ENCODE peak calls at places on chromosomes 6 and 20, in nine cellular contexts. One of them, this sample, is unnamed.

GRCh38 chr6:149129401-149130077 is 188.0 kb upstream of the TAB2 start:
- DNase-seq in Right ventricle myocardium inferior: no peak
- DNase-seq in GM23248: peak
- DNase-seq in NCI-H446 treated with DMSO at 0.1 percent for 48 hours: no peak
- DNase-seq in activated effector memory CD4-positive, alpha-beta T cell treated with anti-CD3 and anti-CD28 coated beads, Interleukin-2, amount 50 U/mL, for 16 hours: no peak
- DNase-seq in left lung: no peak
- DNase-seq in NCI-H748 treated with DMSO at 0.1 percent for 48 hours: no peak
- DNase-seq in stimulated activated CD4-positive, alpha-beta T cell treated with anti-CD3 and anti-CD28 coated beads, TNF-alpha, amount 100 ng/mL, for 4 hours: no peak
- DNase-seq in left cardiac atrium: peak
- DNase-seq in this sample: no peak

GRCh38 chr20:32516583-32516982 is 68.5 kb downstream of the NOL4L start:
- DNase-seq in left lung: peak
- DNase-seq in NCI-H748 treated with DMSO at 0.1 percent for 48 hours: no peak
- DNase-seq in stimulated activated CD4-positive, alpha-beta T cell treated with anti-CD3 and anti-CD28 coated beads, TNF-alpha, amount 100 ng/mL, for 4 hours: no peak
- DNase-seq in left cardiac atrium: no peak
- DNase-seq in NCI-H446 treated with DMSO at 0.1 percent for 48 hours: no peak
- DNase-seq in Right ventricle myocardium inferior: no peak
- DNase-seq in GM23248: no peak
- DNase-seq in activated effector memory CD4-positive, alpha-beta T cell treated with anti-CD3 and anti-CD28 coated beads, Interleukin-2, amount 50 U/mL, for 16 hours: no peak
- DNase-seq in this sample: no peak

GRCh38 chr6:131949615-131949908 is 1.6 kb downstream of the CCN2 start:
- DNase-seq in Right ventricle myocardium inferior: no peak
- DNase-seq in NCI-H446 treated with DMSO at 0.1 percent for 48 hours: no peak
- DNase-seq in left lung: no peak
- DNase-seq in GM23248: peak
- DNase-seq in NCI-H748 treated with DMSO at 0.1 percent for 48 hours: no peak
- DNase-seq in activated effector memory CD4-positive, alpha-beta T cell treated with anti-CD3 and anti-CD28 coated beads, Interleukin-2, amount 50 U/mL, for 16 hours: no peak
- DNase-seq in left cardiac atrium: no peak
- DNase-seq in stimulated activated CD4-positive, alpha-beta T cell treated with anti-CD3 and anti-CD28 coated beads, TNF-alpha, amount 100 ng/mL, for 4 hours: no peak
- DNase-seq in this sample: no peak

GRCh38 chr20:48056218-48056617 is 270.9 kb upstream of the SULF2 start:
- DNase-seq in left cardiac atrium: no peak
- DNase-seq in stimulated activated CD4-positive, alpha-beta T cell treated with anti-CD3 and anti-CD28 coated beads, TNF-alpha, amount 100 ng/mL, for 4 hours: no peak
- DNase-seq in Right ventricle myocardium inferior: no peak
- DNase-seq in NCI-H446 treated with DMSO at 0.1 percent for 48 hours: no peak
- DNase-seq in GM23248: no peak
- DNase-seq in activated effector memory CD4-positive, alpha-beta T cell treated with anti-CD3 and anti-CD28 coated beads, Interleukin-2, amount 50 U/mL, for 16 hours: no peak
- DNase-seq in left lung: no peak
- DNase-seq in NCI-H748 treated with DMSO at 0.1 percent for 48 hours: no peak
- DNase-seq in this sample: no peak

GRCh38 chr6:41970436-41970846 is 28.8 kb upstream of the CCND3 start:
- DNase-seq in left lung: no peak
- DNase-seq in GM23248: peak
- DNase-seq in Right ventricle myocardium inferior: no peak
- DNase-seq in NCI-H748 treated with DMSO at 0.1 percent for 48 hours: no peak
- DNase-seq in stimulated activated CD4-positive, alpha-beta T cell treated with anti-CD3 and anti-CD28 coated beads, TNF-alpha, amount 100 ng/mL, for 4 hours: peak
- DNase-seq in NCI-H446 treated with DMSO at 0.1 percent for 48 hours: no peak
- DNase-seq in activated effector memory CD4-positive, alpha-beta T cell treated with anti-CD3 and anti-CD28 coated beads, Interleukin-2, amount 50 U/mL, for 16 hours: peak
- DNase-seq in left cardiac atrium: peak
- DNase-seq in this sample: peak

GRCh38 chr6:87539554-87539953 is 50.2 kb downstream of the RARS2 start:
- DNase-seq in stimulated activated CD4-positive, alpha-beta T cell treated with anti-CD3 and anti-CD28 coated beads, TNF-alpha, amount 100 ng/mL, for 4 hours: no peak
- DNase-seq in left lung: no peak
- DNase-seq in NCI-H446 treated with DMSO at 0.1 percent for 48 hours: no peak
- DNase-seq in activated effector memory CD4-positive, alpha-beta T cell treated with anti-CD3 and anti-CD28 coated beads, Interleukin-2, amount 50 U/mL, for 16 hours: no peak
- DNase-seq in Right ventricle myocardium inferior: no peak
- DNase-seq in NCI-H748 treated with DMSO at 0.1 percent for 48 hours: no peak
- DNase-seq in GM23248: no peak
- DNase-seq in left cardiac atrium: no peak
- DNase-seq in this sample: no peak

GRCh38 chr6:54083301-54083700 is 27.9 kb upstream of the MLIP start:
- DNase-seq in stimulated activated CD4-positive, alpha-beta T cell treated with anti-CD3 and anti-CD28 coated beads, TNF-alpha, amount 100 ng/mL, for 4 hours: no peak
- DNase-seq in GM23248: no peak
- DNase-seq in left lung: no peak
- DNase-seq in left cardiac atrium: no peak
- DNase-seq in activated effector memory CD4-positive, alpha-beta T cell treated with anti-CD3 and anti-CD28 coated beads, Interleukin-2, amount 50 U/mL, for 16 hours: no peak
- DNase-seq in NCI-H446 treated with DMSO at 0.1 percent for 48 hours: no peak
- DNase-seq in NCI-H748 treated with DMSO at 0.1 percent for 48 hours: no peak
- DNase-seq in Right ventricle myocardium inferior: no peak
- DNase-seq in this sample: no peak

GRCh38 chr6:128327890-128328289 is 192.5 kb downstream of the PTPRK start:
- DNase-seq in left lung: peak
- DNase-seq in left cardiac atrium: no peak
- DNase-seq in NCI-H446 treated with DMSO at 0.1 percent for 48 hours: no peak
- DNase-seq in stimulated activated CD4-positive, alpha-beta T cell treated with anti-CD3 and anti-CD28 coated beads, TNF-alpha, amount 100 ng/mL, for 4 hours: peak
- DNase-seq in GM23248: peak
- DNase-seq in Right ventricle myocardium inferior: no peak
- DNase-seq in activated effector memory CD4-positive, alpha-beta T cell treated with anti-CD3 and anti-CD28 coated beads, Interleukin-2, amount 50 U/mL, for 16 hours: no peak
- DNase-seq in NCI-H748 treated with DMSO at 0.1 percent for 48 hours: peak
- DNase-seq in this sample: peak

GRCh38 chr6:100230115-100230975 is 234.4 kb downstream of the SIM1 start:
- DNase-seq in left lung: no peak
- DNase-seq in GM23248: no peak
- DNase-seq in activated effector memory CD4-positive, alpha-beta T cell treated with anti-CD3 and anti-CD28 coated beads, Interleukin-2, amount 50 U/mL, for 16 hours: no peak
- DNase-seq in NCI-H446 treated with DMSO at 0.1 percent for 48 hours: no peak
- DNase-seq in stimulated activated CD4-positive, alpha-beta T cell treated with anti-CD3 and anti-CD28 coated beads, TNF-alpha, amount 100 ng/mL, for 4 hours: no peak
- DNase-seq in NCI-H748 treated with DMSO at 0.1 percent for 48 hours: no peak
- DNase-seq in left cardiac atrium: no peak
- DNase-seq in Right ventricle myocardium inferior: no peak
- DNase-seq in this sample: no peak

GRCh38 chr6:37077459-37078296 is 72.2 kb downstream of the FGD2 start:
- DNase-seq in NCI-H748 treated with DMSO at 0.1 percent for 48 hours: no peak
- DNase-seq in left lung: peak
- DNase-seq in GM23248: peak
- DNase-seq in NCI-H446 treated with DMSO at 0.1 percent for 48 hours: peak
- DNase-seq in left cardiac atrium: peak
- DNase-seq in Right ventricle myocardium inferior: peak
- DNase-seq in activated effector memory CD4-positive, alpha-beta T cell treated with anti-CD3 and anti-CD28 coated beads, Interleukin-2, amount 50 U/mL, for 16 hours: no peak
- DNase-seq in stimulated activated CD4-positive, alpha-beta T cell treated with anti-CD3 and anti-CD28 coated beads, TNF-alpha, amount 100 ng/mL, for 4 hours: no peak
- DNase-seq in this sample: no peak

GRCh38 chr6:111972714-111973678 is 80.9 kb upstream of the CCN6 start:
- DNase-seq in left cardiac atrium: peak
- DNase-seq in GM23248: peak
- DNase-seq in stimulated activated CD4-positive, alpha-beta T cell treated with anti-CD3 and anti-CD28 coated beads, TNF-alpha, amount 100 ng/mL, for 4 hours: peak
- DNase-seq in activated effector memory CD4-positive, alpha-beta T cell treated with anti-CD3 and anti-CD28 coated beads, Interleukin-2, amount 50 U/mL, for 16 hours: peak
- DNase-seq in NCI-H748 treated with DMSO at 0.1 percent for 48 hours: no peak
- DNase-seq in NCI-H446 treated with DMSO at 0.1 percent for 48 hours: no peak
- DNase-seq in left lung: no peak
- DNase-seq in Right ventricle myocardium inferior: peak
- DNase-seq in this sample: peak

GRCh38 chr20:36051318-36052116 is 83.1 kb downstream of the CNBD2 start:
- DNase-seq in left cardiac atrium: no peak
- DNase-seq in GM23248: no peak
- DNase-seq in stimulated activated CD4-positive, alpha-beta T cell treated with anti-CD3 and anti-CD28 coated beads, TNF-alpha, amount 100 ng/mL, for 4 hours: no peak
- DNase-seq in left lung: no peak
- DNase-seq in Right ventricle myocardium inferior: no peak
- DNase-seq in NCI-H748 treated with DMSO at 0.1 percent for 48 hours: no peak
- DNase-seq in NCI-H446 treated with DMSO at 0.1 percent for 48 hours: no peak
- DNase-seq in activated effector memory CD4-positive, alpha-beta T cell treated with anti-CD3 and anti-CD28 coated beads, Interleukin-2, amount 50 U/mL, for 16 hours: no peak
- DNase-seq in this sample: no peak

GRCh38 chr6:142592876-142593275 is 291.1 kb downstream of the ADGRG6 start:
- DNase-seq in Right ventricle myocardium inferior: no peak
- DNase-seq in left cardiac atrium: no peak
- DNase-seq in NCI-H748 treated with DMSO at 0.1 percent for 48 hours: no peak
- DNase-seq in NCI-H446 treated with DMSO at 0.1 percent for 48 hours: no peak
- DNase-seq in activated effector memory CD4-positive, alpha-beta T cell treated with anti-CD3 and anti-CD28 coated beads, Interleukin-2, amount 50 U/mL, for 16 hours: no peak
- DNase-seq in left lung: no peak
- DNase-seq in stimulated activated CD4-positive, alpha-beta T cell treated with anti-CD3 and anti-CD28 coated beads, TNF-alpha, amount 100 ng/mL, for 4 hours: no peak
- DNase-seq in GM23248: peak
- DNase-seq in this sample: no peak

GRCh38 chr20:2005359-2005758 is 11.5 kb upstream of the PDYN start:
- DNase-seq in left cardiac atrium: no peak
- DNase-seq in NCI-H446 treated with DMSO at 0.1 percent for 48 hours: no peak
- DNase-seq in NCI-H748 treated with DMSO at 0.1 percent for 48 hours: no peak
- DNase-seq in left lung: no peak
- DNase-seq in GM23248: peak
- DNase-seq in Right ventricle myocardium inferior: no peak
- DNase-seq in activated effector memory CD4-positive, alpha-beta T cell treated with anti-CD3 and anti-CD28 coated beads, Interleukin-2, amount 50 U/mL, for 16 hours: no peak
- DNase-seq in stimulated activated CD4-positive, alpha-beta T cell treated with anti-CD3 and anti-CD28 coated beads, TNF-alpha, amount 100 ng/mL, for 4 hours: no peak
- DNase-seq in this sample: no peak

GRCh38 chr6:152295920-152296319 is 341.2 kb downstream of the SYNE1 start:
- DNase-seq in left cardiac atrium: no peak
- DNase-seq in activated effector memory CD4-positive, alpha-beta T cell treated with anti-CD3 and anti-CD28 coated beads, Interleukin-2, amount 50 U/mL, for 16 hours: no peak
- DNase-seq in stimulated activated CD4-positive, alpha-beta T cell treated with anti-CD3 and anti-CD28 coated beads, TNF-alpha, amount 100 ng/mL, for 4 hours: no peak
- DNase-seq in Right ventricle myocardium inferior: no peak
- DNase-seq in NCI-H446 treated with DMSO at 0.1 percent for 48 hours: no peak
- DNase-seq in NCI-H748 treated with DMSO at 0.1 percent for 48 hours: no peak
- DNase-seq in left lung: no peak
- DNase-seq in GM23248: no peak
- DNase-seq in this sample: no peak

GRCh38 chr20:15241696-15242095 is 904.3 kb upstream of the FLRT3 start:
- DNase-seq in NCI-H446 treated with DMSO at 0.1 percent for 48 hours: no peak
- DNase-seq in Right ventricle myocardium inferior: no peak
- DNase-seq in GM23248: peak
- DNase-seq in left lung: no peak
- DNase-seq in stimulated activated CD4-positive, alpha-beta T cell treated with anti-CD3 and anti-CD28 coated beads, TNF-alpha, amount 100 ng/mL, for 4 hours: no peak
- DNase-seq in left cardiac atrium: no peak
- DNase-seq in activated effector memory CD4-positive, alpha-beta T cell treated with anti-CD3 and anti-CD28 coated beads, Interleukin-2, amount 50 U/mL, for 16 hours: no peak
- DNase-seq in NCI-H748 treated with DMSO at 0.1 percent for 48 hours: no peak
- DNase-seq in this sample: peak

GRCh38 chr20:41551011-41551705 is 67.0 kb downstream of the CHD6 start:
- DNase-seq in left cardiac atrium: no peak
- DNase-seq in activated effector memory CD4-positive, alpha-beta T cell treated with anti-CD3 and anti-CD28 coated beads, Interleukin-2, amount 50 U/mL, for 16 hours: no peak
- DNase-seq in left lung: no peak
- DNase-seq in GM23248: no peak
- DNase-seq in stimulated activated CD4-positive, alpha-beta T cell treated with anti-CD3 and anti-CD28 coated beads, TNF-alpha, amount 100 ng/mL, for 4 hours: no peak
- DNase-seq in NCI-H446 treated with DMSO at 0.1 percent for 48 hours: no peak
- DNase-seq in Right ventricle myocardium inferior: no peak
- DNase-seq in NCI-H748 treated with DMSO at 0.1 percent for 48 hours: no peak
- DNase-seq in this sample: no peak

GRCh38 chr6:22112490-22112889 is 184.3 kb downstream of the PRL start:
- DNase-seq in left lung: no peak
- DNase-seq in Right ventricle myocardium inferior: no peak
- DNase-seq in stimulated activated CD4-positive, alpha-beta T cell treated with anti-CD3 and anti-CD28 coated beads, TNF-alpha, amount 100 ng/mL, for 4 hours: no peak
- DNase-seq in GM23248: peak
- DNase-seq in activated effector memory CD4-positive, alpha-beta T cell treated with anti-CD3 and anti-CD28 coated beads, Interleukin-2, amount 50 U/mL, for 16 hours: no peak
- DNase-seq in left cardiac atrium: no peak
- DNase-seq in NCI-H748 treated with DMSO at 0.1 percent for 48 hours: no peak
- DNase-seq in NCI-H446 treated with DMSO at 0.1 percent for 48 hours: no peak
- DNase-seq in this sample: no peak

GRCh38 chr6:43916924-43917877 is 147.2 kb downstream of the VEGFA start:
- DNase-seq in left lung: no peak
- DNase-seq in left cardiac atrium: peak
- DNase-seq in activated effector memory CD4-positive, alpha-beta T cell treated with anti-CD3 and anti-CD28 coated beads, Interleukin-2, amount 50 U/mL, for 16 hours: no peak
- DNase-seq in Right ventricle myocardium inferior: no peak
- DNase-seq in NCI-H748 treated with DMSO at 0.1 percent for 48 hours: no peak
- DNase-seq in stimulated activated CD4-positive, alpha-beta T cell treated with anti-CD3 and anti-CD28 coated beads, TNF-alpha, amount 100 ng/mL, for 4 hours: no peak
- DNase-seq in NCI-H446 treated with DMSO at 0.1 percent for 48 hours: no peak
- DNase-seq in GM23248: peak
- DNase-seq in this sample: no peak

GRCh38 chr6:320351-321157 is 28.3 kb downstream of the DUSP22 start:
- DNase-seq in Right ventricle myocardium inferior: peak
- DNase-seq in NCI-H446 treated with DMSO at 0.1 percent for 48 hours: no peak
- DNase-seq in activated effector memory CD4-positive, alpha-beta T cell treated with anti-CD3 and anti-CD28 coated beads, Interleukin-2, amount 50 U/mL, for 16 hours: peak
- DNase-seq in left cardiac atrium: no peak
- DNase-seq in left lung: no peak
- DNase-seq in NCI-H748 treated with DMSO at 0.1 percent for 48 hours: no peak
- DNase-seq in stimulated activated CD4-positive, alpha-beta T cell treated with anti-CD3 and anti-CD28 coated beads, TNF-alpha, amount 100 ng/mL, for 4 hours: no peak
- DNase-seq in GM23248: no peak
- DNase-seq in this sample: no peak